ENCODE peak calls at places on chromosomes 4 and X, in six cellular contexts. U is tibial nerve; K is activated CD8-positive, alpha-beta memory T cell treated with anti-CD3 and anti-CD28 coated beads, Interleukin-2, amount 50 U/mL, for 48 hours; R is RWPE1; G is activated CD8-positive, alpha-beta T cell treated with anti-CD3 and anti-CD28 coated beads for 36 hours; E is AG10803. J is an unnamed sample.

GRCh38 chrX:110509778-110510510 is 151.3 kb downstream of the RTL9 start:
- DNase-seq in R (peak; percentile 0), K (no peak), G (no peak), E (peak; percentile 45), U (no peak), J (peak; percentile 8)

GRCh38 chr4:61200195-61200990 is at the start of gene ADGRL3:
- DNase-seq in G (no peak), K (no peak), E (no peak), R (peak; percentile 13), U (no peak), J (peak; percentile 43)

GRCh38 chr4:139933104-139933503 is 220.9 kb downstream of the MAML3 start:
- DNase-seq in U (no peak), E (no peak), K (no peak), R (no peak), G (no peak), J (no peak)

GRCh38 chr4:18390655-18391369 is 369.3 kb upstream of the LCORL start:
- DNase-seq in U (no peak), R (peak; percentile 4), G (no peak), E (peak; percentile 3), K (no peak), J (peak; percentile 13)

GRCh38 chr4:11106769-11107168 is 321.9 kb downstream of the HS3ST1 start:
- DNase-seq in U (no peak), G (no peak), K (no peak), E (no peak), R (no peak), J (no peak)

GRCh38 chrX:11792461-11793421 is 34.7 kb downstream of the MSL3 start:
- DNase-seq in U (no peak), G (peak; percentile 85), R (no peak), E (no peak), K (peak; percentile 70), J (no peak)

GRCh38 chr4:84870398-84871163 is 95.9 kb downstream of the WDFY3 start:
- DNase-seq in G (no peak), K (no peak), E (peak; percentile 30), U (no peak), R (peak; percentile 42), J (peak; percentile 50)

GRCh38 chrX:109936114-109936513 is 66.8 kb upstream of the TMEM164 start:
- DNase-seq in U (no peak), K (no peak), R (no peak), G (no peak), E (peak; percentile 6), J (peak; percentile 28)

GRCh38 chr4:140103676-140104075 is 50.3 kb downstream of the MAML3 start:
- DNase-seq in U (no peak), R (no peak), E (peak; percentile 77), K (peak; percentile 63), G (peak; percentile 81), J (peak; percentile 23)